ENCODE peak calls at places on chromosomes 5 and 9, in eight cellular contexts. K is heart right ventricle, U is astrocyte of the cerebellum, R is right atrium auricular region, S is uterus, P is fibroblast of mammary gland, J is spleen, W is AG04449. H is an unnamed sample.

GRCh38 chr5:90528704-90529233 is 615 bp downstream of the LYSMD3 start:
- DNase-seq in K (no peak), U (no peak), R (no peak), S (peak; percentile 15), P (peak; percentile 23), J (no peak), W (no peak), H (peak; percentile 40)

GRCh38 chr9:133888048-133888778 is 103.9 kb downstream of the VAV2 start:
- DNase-seq in K (no peak), U (no peak), R (no peak), S (no peak), P (no peak), J (no peak), W (no peak), H (no peak)

GRCh38 chr9:92292338-92293074 is 991 bp downstream of the IARS1 start:
- DNase-seq in K (no peak), U (no peak), R (no peak), S (no peak), P (peak; percentile 44), J (no peak), W (no peak), H (no peak)

GRCh38 chr9:113966394-113966793 is 90.3 kb downstream of the ZNF618 start:
- DNase-seq in K (no peak), U (no peak), R (peak; percentile 66), S (no peak), P (no peak), J (no peak), W (no peak), H (no peak)

GRCh38 chr9:95082401-95083084 is 235.0 kb downstream of the FANCC start:
- DNase-seq in K (no peak), U (no peak), R (no peak), S (no peak), P (no peak), J (peak; percentile 50), W (no peak), H (no peak)

GRCh38 chr9:33414263-33414662 is 11.9 kb upstream of the AQP7 start:
- DNase-seq in K (no peak), U (no peak), R (no peak), S (no peak), P (no peak), J (no peak), W (no peak), H (no peak)

GRCh38 chr9:122261469-122261881 is 3.2 kb downstream of the RBM18 start:
- DNase-seq in K (peak; percentile 61), U (no peak), R (peak; percentile 76), S (peak; percentile 79), P (peak; percentile 72), J (no peak), W (peak; percentile 54), H (peak; percentile 75)

GRCh38 chr9:80326105-80326504 is 754.3 kb downstream of the TLE4 start:
- DNase-seq in K (no peak), U (peak; percentile 28), R (no peak), S (no peak), P (no peak), J (no peak), W (no peak), H (no peak)

GRCh38 chr5:84729326-84729725 is 344.6 kb upstream of the EDIL3 start:
- DNase-seq in K (no peak), U (peak; percentile 33), R (no peak), S (no peak), P (peak; percentile 46), J (no peak), W (no peak), H (peak; percentile 15)

GRCh38 chr5:9165567-9165966 is 380.3 kb downstream of the SEMA5A start:
- DNase-seq in K (no peak), U (no peak), R (no peak), S (no peak), P (no peak), J (no peak), W (no peak), H (no peak)

GRCh38 chr5:114361724-114362196 is at the start of gene KCNN2:
- DNase-seq in K (peak; percentile 81), U (peak; percentile 3), R (peak; percentile 67), S (peak; percentile 85), P (peak; percentile 17), J (peak; percentile 85), W (no peak), H (peak; percentile 35)
- H3K4me3 ChIP-seq in K (peak within 1 kb of the TSS; percentile 67), U (peak within 1 kb of the TSS; percentile 48), R (peak within 1 kb of the TSS; percentile 70), S (peak within 1 kb of the TSS; percentile 47), P (no peak within 1 kb of the TSS), J (peak within 1 kb of the TSS; percentile 77), W (peak within 1 kb of the TSS; percentile 65), H (peak within 1 kb of the TSS; percentile 33)

GRCh38 chr9:2622361-2623045 is 916 bp downstream of the VLDLR start:
- DNase-seq in K (peak; percentile 36), U (no peak), R (no peak), S (peak; percentile 18), P (no peak), J (peak; percentile 80), W (no peak), H (no peak)
- TF ChIP-seq CTCF in K (no peak), U (no peak), R (no peak), S (no peak), P (no peak), J (no peak), W (no peak), H (no peak)

GRCh38 chr9:76580832-76581231 is 121.8 kb downstream of the GCNT1 start:
- DNase-seq in K (no peak), U (no peak), R (no peak), S (no peak), P (no peak), J (no peak), W (no peak), H (no peak)
- H3K4me3 ChIP-seq in K (no peak overlapping the region), U (no peak overlapping the region), R (no peak overlapping the region), S (no peak overlapping the region), P (no peak overlapping the region), J (no peak overlapping the region), W (no peak overlapping the region), H (no peak overlapping the region)

GRCh38 chr5:135010502-135011354 is 23.3 kb downstream of the PITX1 start:
- DNase-seq in K (no peak), U (no peak), R (peak; percentile 34), S (no peak), P (no peak), J (peak; percentile 38), W (no peak), H (no peak)
- TF ChIP-seq CTCF in K (no peak), U (no peak), R (no peak), S (no peak), P (peak; percentile 21), J (no peak), W (peak; percentile 29), H (peak; percentile 8)

DNA sequence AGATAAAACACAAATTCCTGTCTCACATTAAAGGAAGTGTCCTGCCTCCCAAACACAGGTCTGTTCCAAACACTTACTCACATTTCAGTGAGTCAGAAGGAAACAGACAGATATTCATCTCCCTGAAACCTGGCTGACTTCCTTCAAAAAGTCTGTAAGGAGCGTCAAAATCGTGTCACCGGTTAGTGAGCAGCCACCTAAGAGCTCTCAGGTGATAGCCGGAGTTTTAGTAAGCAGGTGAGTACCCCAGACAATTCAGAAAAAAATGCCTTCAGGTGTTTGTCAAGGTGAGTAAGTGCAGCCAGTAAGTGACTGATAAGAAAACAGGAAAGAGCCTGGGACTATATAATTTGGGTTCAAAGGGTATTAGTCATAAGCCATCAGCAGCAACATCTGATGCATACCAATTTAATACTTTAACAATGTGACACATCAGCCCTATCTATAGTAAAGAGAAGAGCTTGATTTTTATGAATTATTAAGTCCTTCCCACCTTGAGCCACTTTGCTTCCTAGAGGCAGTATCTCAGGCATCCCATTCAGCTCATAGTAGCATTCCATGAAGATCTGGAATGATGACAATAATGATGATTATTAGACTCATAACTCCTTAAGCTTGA is 1.3 kb upstream of the ITGA2 start:
- DNase-seq in K (no peak), U (no peak), R (no peak), S (no peak), P (peak; percentile 64), J (no peak), W (no peak), H (peak; percentile 51)
- H3K4me3 ChIP-seq in K (no peak overlapping the region), U (no peak overlapping the region), R (no peak overlapping the region), S (no peak overlapping the region), P (no peak overlapping the region), J (no peak overlapping the region), W (no peak overlapping the region), H (peak overlapping the region; percentile 6)

DNA sequence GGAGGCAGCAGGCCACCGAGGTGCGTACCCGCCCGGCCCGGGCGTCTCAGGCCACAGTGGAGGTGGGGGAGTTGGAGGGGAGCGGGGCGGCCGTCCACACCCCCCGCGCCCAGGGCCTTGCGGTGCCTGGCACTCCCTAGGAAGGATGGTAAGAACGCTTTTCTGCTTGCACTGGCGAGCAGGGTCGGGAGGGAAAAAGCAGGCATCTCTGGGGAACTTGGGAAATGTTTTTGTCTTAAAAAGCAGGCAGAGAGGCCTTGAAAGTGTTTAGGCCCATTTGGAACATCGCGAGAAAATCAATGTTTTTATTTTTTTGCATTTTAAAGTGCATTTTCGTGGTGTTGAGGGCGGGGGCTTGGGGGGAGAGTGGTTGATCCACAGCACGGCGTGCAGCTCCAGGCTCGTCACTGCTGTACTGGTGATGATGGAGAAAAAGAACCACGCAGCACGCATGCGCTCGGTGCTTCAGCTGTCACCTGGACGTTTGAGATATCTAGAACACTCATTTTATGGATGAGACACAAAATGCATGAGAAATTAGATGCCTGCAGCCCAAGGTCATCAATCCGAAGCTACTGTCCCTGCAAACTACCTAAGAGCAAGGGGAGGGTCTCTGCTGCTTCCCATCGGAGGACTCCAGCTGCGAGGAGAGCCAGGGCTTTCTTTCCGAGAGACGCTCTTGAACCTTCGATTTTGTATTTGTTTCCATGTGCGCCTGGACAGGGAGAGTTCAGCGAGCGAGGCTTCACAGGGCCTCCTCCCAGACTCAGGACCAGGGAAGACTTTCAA is 2.2 kb downstream of the DMRT2 start:
- DNase-seq in K (no peak), U (no peak), R (no peak), S (no peak), P (no peak), J (no peak), W (no peak), H (no peak)
- TF ChIP-seq CTCF in K (no peak), U (no peak), R (no peak), S (no peak), P (no peak), J (no peak), W (peak; percentile 15), H (no peak)

H was measured in choroid plexus epithelial cell.